ENCODE peak calls at places on chromosome 1, in nine cellular contexts. M, C, J, H, I, N, O, Y and X are unnamed samples.

GRCh38 chr1:240190881-240191385 is 99.2 kb downstream of the FMN2 start:
- DNase-seq in M (no peak), C (peak; percentile 72), J (no peak), H (peak; percentile 86), I (no peak), N (peak; percentile 15), O (no peak), Y (peak; percentile 99), X (no peak)

GRCh38 chr1:216314369-216315095 is 108.7 kb downstream of the USH2A start:
- DNase-seq in M (no peak), C (peak; percentile 28), J (no peak), H (no peak), I (no peak), N (no peak), O (no peak), Y (no peak), X (peak; percentile 15)

GRCh38 chr1:224673161-224673560 is 57.0 kb downstream of the CNIH3 start:
- DNase-seq in M (no peak), C (no peak), J (no peak), H (no peak), I (no peak), N (no peak), O (no peak), Y (no peak), X (no peak)

GRCh38 chr1:56808385-56808784 is 10.8 kb downstream of the FYB2 start:
- DNase-seq in M (no peak), C (no peak), J (no peak), H (no peak), I (no peak), N (no peak), O (no peak), Y (no peak), X (no peak)

GRCh38 chr1:54272134-54272533 is 72.2 kb downstream of the MRPL37 start:
- DNase-seq in M (no peak), C (no peak), J (no peak), H (no peak), I (no peak), N (no peak), O (no peak), Y (no peak), X (no peak)

GRCh38 chr1:92691937-92692336 is 93.0 kb downstream of the EVI5 start:
- DNase-seq in M (no peak), C (no peak), J (no peak), H (no peak), I (no peak), N (no peak), O (no peak), Y (no peak), X (no peak)

GRCh38 chr1:16155537-16156410 is at the start of gene EPHA2:
- DNase-seq in M (no peak), C (peak; percentile 64), J (peak; percentile 94), H (peak; percentile 90), I (no peak), N (peak; percentile 94), O (peak; percentile 91), Y (peak; percentile 93), X (no peak)

GRCh38 chr1:33387512-33388079 is 43.3 kb downstream of the PHC2 start:
- DNase-seq in M (no peak), C (peak; percentile 86), J (no peak), H (peak; percentile 88), I (no peak), N (no peak), O (no peak), Y (no peak), X (no peak)

GRCh38 chr1:227896710-227897655 is 50.7 kb downstream of the WNT9A start:
- DNase-seq in M (no peak), C (no peak), J (peak; percentile 38), H (no peak), I (no peak), N (peak; percentile 2), O (no peak), Y (no peak), X (no peak)

GRCh38 chr1:206774096-206774495 is 1.8 kb upstream of the IL10 start:
- DNase-seq in M (no peak), C (no peak), J (no peak), H (no peak), I (no peak), N (no peak), O (no peak), Y (no peak), X (no peak)

GRCh38 chr1:114490235-114490634 is 20.8 kb downstream of the TRIM33 start:
- DNase-seq in M (no peak), C (no peak), J (no peak), H (no peak), I (no peak), N (no peak), O (no peak), Y (no peak), X (no peak)

GRCh38 chr1:24418898-24419628 is 3.5 kb downstream of the NIPAL3 start:
- DNase-seq in M (no peak), C (no peak), J (peak; percentile 61), H (peak; percentile 80), I (peak; percentile 97), N (peak; percentile 67), O (no peak), Y (no peak), X (no peak)